ENCODE peak calls at places on chromosomes 16 and 17, in ten cellular contexts. U is heart left ventricle, D is colonic mucosa, B is epithelial cell of esophagus, P is foreskin fibroblast, W is mucosa of descending colon, L is uterus, Y is K562, M is body of pancreas, X is lower leg skin. O is an unnamed sample.

GRCh38 chr17:81577278-81578000 is 25.3 kb upstream of the FAAP100 start:
- DNase-seq in U (no peak), L (no peak), X (no peak), B (peak; percentile 36), M (no peak), Y (no peak), W (no peak), D (no peak), P (peak; percentile 36), O (no peak)

GRCh38 chr16:5034167-5034523 is 410 bp upstream of the NAGPA start:
- DNase-seq in B (no peak), Y (no peak), L (no peak), D (no peak), W (no peak), X (no peak), P (no peak), M (no peak), U (no peak), O (no peak)

GRCh38 chr17:3727041-3727440 is 3.3 kb downstream of the HASPIN start:
- DNase-seq in X (no peak), Y (no peak), U (no peak), M (no peak), L (no peak), P (no peak), B (no peak), W (no peak), D (no peak), O (no peak)

GRCh38 chr16:66661210-66661560 is 35.4 kb downstream of the CMTM4 start:
- DNase-seq in W (no peak), L (no peak), X (no peak), P (no peak), Y (peak; percentile 14), U (no peak), M (no peak), B (no peak), D (no peak), O (no peak)

GRCh38 chr17:10757658-10758057 is 27.8 kb upstream of the TMEM220 start:
- DNase-seq in B (no peak), M (no peak), D (no peak), W (no peak), L (no peak), X (no peak), P (no peak), Y (no peak), U (no peak), O (no peak)

GRCh38 chr16:22192261-22193133 is 13.6 kb upstream of the EEF2K start:
- DNase-seq in U (peak; percentile 84), P (peak; percentile 95), D (peak; percentile 84), L (peak; percentile 81), W (peak; percentile 88), B (peak; percentile 53), X (peak; percentile 94), Y (peak; percentile 61), M (peak; percentile 82), O (peak; percentile 95)

GRCh38 chr17:78935419-78936323 is 10.5 kb upstream of the TIMP2 start:
- DNase-seq in M (no peak), X (peak; percentile 73), L (peak; percentile 89), W (no peak), D (peak; percentile 55), P (peak; percentile 98), B (peak; percentile 55), Y (no peak), U (peak; percentile 57), O (peak; percentile 97)

GRCh38 chr16:88476203-88476602 is 23.1 kb downstream of the ZFPM1 start:
- DNase-seq in Y (no peak), M (no peak), U (no peak), X (no peak), W (no peak), D (no peak), B (no peak), P (no peak), L (no peak), O (no peak)

GRCh38 chr16:3878610-3879009 is 1.9 kb downstream of the CREBBP start:
- DNase-seq in D (no peak), U (no peak), L (no peak), P (peak; percentile 52), M (no peak), Y (no peak), X (no peak), W (no peak), B (no peak), O (peak; percentile 38)

GRCh38 chr16:3881499-3881995 is 1.0 kb upstream of the CREBBP start:
- DNase-seq in L (no peak), X (peak; percentile 31), B (peak; percentile 57), W (peak; percentile 59), Y (peak; percentile 24), U (no peak), P (no peak), D (no peak), M (no peak), O (no peak)

GRCh38 chr16:3880623-3881498 is at the start of gene CREBBP:
- DNase-seq in P (peak; percentile 95), D (peak; percentile 82), M (peak; percentile 88), X (peak; percentile 74), L (peak; percentile 88), U (peak; percentile 91), B (peak; percentile 88), W (peak; percentile 89), Y (peak; percentile 94), O (peak; percentile 87)

GRCh38 chr16:3879887-3880564 is 487 bp downstream of the CREBBP start:
- DNase-seq in L (peak; percentile 78), P (peak; percentile 90), D (peak; percentile 68), B (peak; percentile 71), M (peak; percentile 81), Y (peak; percentile 82), W (peak; percentile 83), X (peak; percentile 59), U (peak; percentile 86), O (peak; percentile 53)

DNA sequence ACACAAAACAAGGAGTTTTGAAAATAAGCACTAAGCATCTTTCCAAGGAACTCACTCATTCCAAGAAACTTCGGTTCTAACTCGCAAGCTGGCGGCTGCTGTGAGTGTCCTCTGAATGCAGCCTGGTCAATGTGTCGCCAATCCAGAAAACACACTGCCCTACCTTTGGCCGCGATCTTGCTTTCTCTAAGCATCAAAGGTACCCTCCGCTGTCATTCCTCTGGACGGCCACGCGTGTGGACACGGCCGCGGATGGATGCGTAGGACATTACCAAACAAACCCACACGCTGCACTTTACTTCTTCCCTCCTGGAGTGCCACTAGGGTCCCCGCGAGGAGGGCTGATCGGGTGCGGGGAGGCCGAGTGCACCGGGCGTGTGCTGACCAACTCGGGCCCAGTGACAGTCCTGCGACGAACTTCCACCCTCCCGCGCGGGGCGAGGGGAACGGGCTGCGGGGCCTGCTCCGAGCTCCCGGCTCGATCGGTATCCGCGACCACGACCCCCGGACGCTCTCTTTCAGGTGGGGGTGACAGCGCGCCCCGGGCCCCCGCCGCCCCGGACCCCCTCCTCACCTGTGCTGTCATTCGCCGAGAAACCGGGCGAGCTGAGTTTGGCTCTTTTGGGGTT is 1.1 kb downstream of the CREBBP start:
- DNase-seq in U (peak; percentile 45), X (no peak), D (peak; percentile 34), W (peak; percentile 66), P (peak; percentile 36), M (peak; percentile 22), L (no peak), Y (no peak), B (peak; percentile 16), O (no peak)
- TF ChIP-seq CTCF in U (no peak), X (no peak), D (no peak), W (no peak), P (no peak), M (no peak), L (no peak), Y (no peak), B (no peak), O (no peak)

DNA sequence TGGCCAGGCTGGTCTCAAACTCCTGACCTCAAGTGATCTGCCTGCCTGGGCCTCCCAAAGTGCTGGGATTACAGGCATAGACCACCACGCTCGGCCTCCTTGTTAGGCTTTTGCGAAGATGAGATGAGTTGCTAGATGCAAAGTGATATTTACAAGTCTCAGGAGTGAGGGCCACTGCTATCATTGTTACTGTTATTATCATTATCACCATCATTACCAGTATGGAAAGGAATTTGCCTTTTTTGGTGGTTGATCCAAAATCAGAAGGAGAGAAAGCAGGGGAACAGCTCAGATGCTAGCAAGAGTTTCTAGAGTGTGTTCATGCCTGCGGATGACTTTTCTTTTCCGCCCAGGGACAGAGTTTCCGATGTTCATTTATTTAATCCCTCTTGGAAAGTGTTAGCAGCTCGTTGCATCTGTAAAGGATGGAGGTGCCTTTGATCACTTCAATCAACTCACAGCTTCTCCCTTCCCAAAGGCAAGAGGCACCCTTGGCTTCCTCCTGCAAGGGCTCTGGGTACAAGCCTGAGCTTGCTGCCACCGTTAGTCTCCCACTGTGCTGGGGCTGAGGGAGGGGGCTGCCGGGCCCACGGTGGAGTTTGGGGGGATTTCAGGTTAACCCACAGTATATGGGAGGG is 21.6 kb downstream of the ITPRIPL2 start:
- DNase-seq in P (no peak), U (no peak), W (no peak), M (no peak), Y (no peak), L (no peak), X (no peak), B (peak; percentile 37), D (no peak), O (no peak)
- TF ChIP-seq CTCF in P (no peak), U (no peak), W (no peak), M (no peak), Y (no peak), L (no peak), X (no peak), B (no peak), D (no peak), O (no peak)

DNA sequence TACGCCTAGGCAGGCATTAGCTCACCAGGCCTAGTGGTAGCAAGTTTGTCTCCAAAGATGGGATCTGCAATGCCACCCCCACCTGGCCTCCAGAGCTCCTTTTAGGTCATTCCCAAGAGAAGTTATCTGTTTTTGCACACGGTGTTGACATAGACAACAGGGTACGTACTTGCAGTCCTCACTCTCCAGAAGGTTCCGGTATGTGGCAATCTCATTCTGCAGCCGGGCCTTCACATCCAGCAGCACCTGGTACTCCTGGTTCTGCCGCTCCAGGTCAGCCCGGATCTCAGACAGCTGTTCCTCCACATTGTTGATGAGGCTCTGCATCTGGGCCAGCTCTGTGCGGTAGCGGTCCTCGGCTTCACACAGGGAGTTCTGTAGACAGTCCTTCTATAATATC is 9.8 kb upstream of the KRT31 start:
- DNase-seq in W (no peak), M (no peak), U (no peak), X (no peak), B (no peak), L (no peak), P (no peak), Y (no peak), D (no peak), O (no peak)
- TF ChIP-seq CTCF in W (no peak), M (no peak), U (no peak), X (no peak), B (no peak), L (no peak), P (no peak), Y (no peak), D (no peak), O (no peak)

DNA sequence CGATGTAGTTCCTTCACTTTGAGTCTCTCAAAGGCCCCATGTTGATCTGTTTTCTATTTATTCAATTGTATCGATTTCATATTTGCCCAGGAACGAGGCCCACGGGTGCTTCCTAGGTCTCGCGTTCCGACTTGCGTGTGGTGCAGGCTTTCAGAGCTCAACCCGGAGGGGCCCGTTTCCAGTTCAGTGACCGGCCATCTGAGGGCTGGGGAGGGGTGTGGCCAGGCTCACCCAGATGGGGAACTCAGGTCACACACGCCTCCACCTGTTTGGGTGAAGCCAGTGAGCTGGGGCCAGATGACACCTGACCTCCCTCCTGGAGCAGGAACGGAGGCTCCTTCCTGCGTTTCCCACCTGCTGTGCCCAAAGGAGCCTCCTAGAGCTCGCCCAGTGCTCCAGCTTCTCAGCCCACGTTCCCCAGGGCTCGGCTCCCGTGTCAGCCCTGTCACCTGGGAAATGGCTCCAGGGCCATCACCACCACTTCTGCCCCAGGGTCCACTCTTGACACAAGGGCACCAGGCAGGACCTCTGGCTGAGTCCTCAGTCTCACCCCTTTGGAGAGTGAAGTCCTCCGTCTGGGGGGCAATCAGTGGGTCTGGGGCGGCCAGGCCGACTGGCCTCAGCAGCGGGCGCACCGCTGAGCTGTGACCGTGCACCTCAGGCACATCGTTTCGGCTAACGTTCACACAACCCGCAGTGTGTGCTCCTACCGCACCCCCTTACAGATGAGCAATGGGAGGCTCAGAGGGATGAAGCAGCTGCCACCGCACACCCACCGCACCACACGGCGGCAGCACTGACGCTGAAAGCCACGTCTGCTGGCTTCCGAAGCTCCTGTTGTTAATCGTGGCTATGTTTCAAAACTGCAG is 18.0 kb downstream of the FOXF1 start:
- DNase-seq in D (no peak), W (no peak), X (no peak), Y (no peak), L (no peak), M (no peak), B (no peak), U (no peak), P (no peak), O (no peak)
- TF ChIP-seq CTCF in D (no peak), W (no peak), X (no peak), Y (no peak), L (no peak), M (no peak), B (no peak), U (no peak), P (no peak), O (no peak)

O was measured in AG10803.